ENCODE peak calls at places on chromosomes 2 and 18, in six cellular contexts. One of them, this sample, is unnamed.

GRCh38 chr2:182668671-182669070 is 47.4 kb upstream of the DNAJC10 start:
- DNase-seq in H9: peak
- DNase-seq in IMR-90: peak
- DNase-seq in mesenchymal stem cell: no peak
- DNase-seq in mesendoderm: peak
- DNase-seq in H1: no peak
- DNase-seq in this sample: no peak

GRCh38 chr2:240791821-240792657 is 28.0 kb downstream of the KIF1A start:
- DNase-seq in H9: no peak
- DNase-seq in IMR-90: no peak
- DNase-seq in mesenchymal stem cell: no peak
- DNase-seq in mesendoderm: no peak
- DNase-seq in H1: no peak
- DNase-seq in this sample: peak

GRCh38 chr2:119126650-119127049 is 31.9 kb downstream of the C1QL2 start:
- DNase-seq in H9: peak
- DNase-seq in IMR-90: no peak
- DNase-seq in mesenchymal stem cell: no peak
- DNase-seq in mesendoderm: peak
- DNase-seq in H1: peak
- DNase-seq in this sample: peak

GRCh38 chr2:20470211-20470610 is 23.3 kb downstream of the RHOB start:
- DNase-seq in H9: no peak
- DNase-seq in IMR-90: no peak
- DNase-seq in mesenchymal stem cell: no peak
- DNase-seq in mesendoderm: no peak
- DNase-seq in H1: no peak
- DNase-seq in this sample: no peak

GRCh38 chr18:44594779-44595467 is 85.8 kb upstream of the SETBP1 start:
- DNase-seq in H9: no peak
- DNase-seq in IMR-90: peak
- DNase-seq in mesenchymal stem cell: peak
- DNase-seq in mesendoderm: peak
- DNase-seq in H1: no peak
- DNase-seq in this sample: no peak

GRCh38 chr2:210092791-210093190 is 78.4 kb downstream of the KANSL1L start:
- DNase-seq in H9: no peak
- DNase-seq in IMR-90: no peak
- DNase-seq in mesenchymal stem cell: no peak
- DNase-seq in mesendoderm: peak
- DNase-seq in H1: no peak
- DNase-seq in this sample: no peak

GRCh38 chr18:73888565-73888964 is 259.1 kb downstream of the FBXO15 start:
- DNase-seq in H9: no peak
- DNase-seq in IMR-90: no peak
- DNase-seq in mesenchymal stem cell: no peak
- DNase-seq in mesendoderm: no peak
- DNase-seq in H1: no peak
- DNase-seq in this sample: no peak

GRCh38 chr2:29209551-29209950 is 94.3 kb downstream of the CLIP4 start:
- DNase-seq in H9: no peak
- DNase-seq in IMR-90: no peak
- DNase-seq in mesenchymal stem cell: no peak
- DNase-seq in mesendoderm: no peak
- DNase-seq in H1: no peak
- DNase-seq in this sample: no peak

GRCh38 chr2:110777531-110778311 is 45.3 kb downstream of the ACOXL start:
- DNase-seq in H9: no peak
- DNase-seq in IMR-90: no peak
- DNase-seq in mesenchymal stem cell: no peak
- DNase-seq in mesendoderm: no peak
- DNase-seq in H1: no peak
- DNase-seq in this sample: no peak

GRCh38 chr18:50586710-50587109 is 26.8 kb downstream of the MAPK4 start:
- DNase-seq in H9: no peak
- DNase-seq in IMR-90: no peak
- DNase-seq in mesenchymal stem cell: no peak
- DNase-seq in mesendoderm: no peak
- DNase-seq in H1: no peak
- DNase-seq in this sample: no peak

GRCh38 chr2:16496426-16497388 is 168.9 kb downstream of the CYRIA start:
- DNase-seq in H9: no peak
- DNase-seq in IMR-90: no peak
- DNase-seq in mesenchymal stem cell: no peak
- DNase-seq in mesendoderm: no peak
- DNase-seq in H1: no peak
- DNase-seq in this sample: no peak

GRCh38 chr2:234986866-234987720 is 35.3 kb downstream of the SH3BP4 start:
- DNase-seq in H9: no peak
- DNase-seq in IMR-90: no peak
- DNase-seq in mesenchymal stem cell: peak
- DNase-seq in mesendoderm: no peak
- DNase-seq in H1: no peak
- DNase-seq in this sample: no peak

GRCh38 chr2:4898706-4899105 is 793.5 kb upstream of the SOX11 start:
- DNase-seq in H9: no peak
- DNase-seq in IMR-90: no peak
- DNase-seq in mesenchymal stem cell: peak
- DNase-seq in mesendoderm: peak
- DNase-seq in H1: no peak
- DNase-seq in this sample: no peak

GRCh38 chr2:189585357-189585756 is 4.8 kb upstream of the SLC40A1 start:
- DNase-seq in H9: no peak
- DNase-seq in IMR-90: no peak
- DNase-seq in mesenchymal stem cell: no peak
- DNase-seq in mesendoderm: no peak
- DNase-seq in H1: no peak
- DNase-seq in this sample: no peak

GRCh38 chr2:29075894-29076700 is 1.8 kb upstream of the PCARE start:
- DNase-seq in H9: no peak
- DNase-seq in IMR-90: peak
- DNase-seq in mesenchymal stem cell: no peak
- DNase-seq in mesendoderm: no peak
- DNase-seq in H1: no peak
- DNase-seq in this sample: no peak

GRCh38 chr2:55114597-55114996 is 64.3 kb upstream of the RTN4 start:
- DNase-seq in H9: no peak
- DNase-seq in IMR-90: no peak
- DNase-seq in mesenchymal stem cell: no peak
- DNase-seq in mesendoderm: no peak
- DNase-seq in H1: no peak
- DNase-seq in this sample: no peak

GRCh38 chr2:221124542-221125235 is 447.4 kb downstream of the EPHA4 start:
- DNase-seq in H9: peak
- DNase-seq in IMR-90: no peak
- DNase-seq in mesenchymal stem cell: no peak
- DNase-seq in mesendoderm: peak
- DNase-seq in H1: no peak
- DNase-seq in this sample: no peak

GRCh38 chr2:220553150-220553549 is 925.7 kb downstream of the SLC4A3 start:
- DNase-seq in H9: no peak
- DNase-seq in IMR-90: peak
- DNase-seq in mesenchymal stem cell: peak
- DNase-seq in mesendoderm: no peak
- DNase-seq in H1: no peak
- DNase-seq in this sample: no peak

GRCh38 chr2:167749016-167749415 is 498.4 kb downstream of the STK39 start:
- DNase-seq in H9: no peak
- DNase-seq in IMR-90: no peak
- DNase-seq in mesenchymal stem cell: no peak
- DNase-seq in mesendoderm: no peak
- DNase-seq in H1: no peak
- DNase-seq in this sample: no peak

GRCh38 chr2:26847663-26848335 is at the start of gene DPYSL5:
- DNase-seq in H9: peak
- DNase-seq in IMR-90: no peak
- DNase-seq in mesenchymal stem cell: no peak
- DNase-seq in mesendoderm: peak
- DNase-seq in H1: peak
- DNase-seq in this sample: peak

GRCh38 chr2:170122883-170123547 is 54.9 kb upstream of the MYO3B start:
- DNase-seq in H9: no peak
- DNase-seq in IMR-90: peak
- DNase-seq in mesenchymal stem cell: peak
- DNase-seq in mesendoderm: no peak
- DNase-seq in H1: no peak
- DNase-seq in this sample: no peak

GRCh38 chr2:71933467-71934319 is 214.0 kb downstream of the CYP26B1 start:
- DNase-seq in H9: peak
- DNase-seq in IMR-90: no peak
- DNase-seq in mesenchymal stem cell: no peak
- DNase-seq in mesendoderm: peak
- DNase-seq in H1: no peak
- DNase-seq in this sample: no peak

DNA sequence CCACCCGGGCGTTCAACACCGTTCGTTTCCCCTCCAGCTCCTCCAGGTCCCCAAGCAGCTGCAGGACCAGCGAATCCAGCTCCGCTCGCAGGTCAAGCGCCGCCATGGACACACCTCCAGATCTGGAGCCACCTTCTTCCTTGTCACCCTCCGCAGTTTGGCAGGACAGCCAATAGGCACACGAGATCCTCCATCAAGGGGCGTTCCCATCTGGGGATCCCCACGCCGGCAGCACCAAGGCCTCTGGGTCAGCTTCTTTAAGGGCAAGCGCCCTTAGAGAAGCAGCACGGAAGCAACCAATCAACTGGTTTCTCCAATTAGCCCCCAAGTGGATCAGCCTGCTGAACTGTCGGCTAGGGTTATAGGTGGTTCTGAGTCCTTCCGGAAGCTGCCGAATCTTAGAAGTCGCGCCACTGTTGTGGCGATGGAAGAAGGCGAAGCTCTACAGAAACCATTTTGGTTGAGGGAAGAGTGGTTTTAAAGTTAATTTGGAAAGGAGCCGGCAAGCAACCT is 621 bp upstream of the IMP4 start:
- DNase-seq in H9: peak
- DNase-seq in IMR-90: peak
- DNase-seq in mesenchymal stem cell: peak
- DNase-seq in mesendoderm: peak
- DNase-seq in H1: peak
- DNase-seq in this sample: peak
- H4K8ac ChIP-seq in H9: no peak
- H4K8ac ChIP-seq in IMR-90: peak
- H4K8ac ChIP-seq in mesenchymal stem cell: peak
- H4K8ac ChIP-seq in mesendoderm: no peak
- H4K8ac ChIP-seq in H1: peak
- H4K8ac ChIP-seq in this sample: no peak

DNA sequence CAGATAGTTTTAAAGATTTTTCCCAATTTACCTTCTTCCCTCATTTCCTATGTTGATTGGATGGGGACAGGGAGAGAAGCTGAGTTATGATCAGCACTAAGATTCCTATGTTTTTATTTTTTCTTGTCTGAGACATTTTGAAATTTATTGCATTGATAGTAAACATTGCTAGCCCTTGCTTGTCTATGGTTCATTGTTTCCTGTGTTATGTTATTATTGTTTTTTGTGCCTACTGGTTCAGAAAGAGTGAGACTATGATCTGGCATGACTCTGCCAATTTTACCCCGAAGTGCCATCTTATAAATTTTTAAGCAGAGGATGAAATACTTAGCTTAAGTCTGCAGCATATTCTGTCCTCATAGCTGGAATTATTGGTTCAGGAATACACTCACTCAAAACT is 478.5 kb downstream of the MBD2 start:
- DNase-seq in H9: no peak
- DNase-seq in IMR-90: no peak
- DNase-seq in mesenchymal stem cell: no peak
- DNase-seq in mesendoderm: no peak
- DNase-seq in H1: no peak
- DNase-seq in this sample: no peak
- H2BK15ac ChIP-seq in H9: no peak
- H2BK15ac ChIP-seq in IMR-90: no peak
- H2BK15ac ChIP-seq in mesenchymal stem cell: no peak
- H2BK15ac ChIP-seq in mesendoderm: no peak
- H2BK15ac ChIP-seq in H1: no peak
- H2BK15ac ChIP-seq in this sample: no peak

GRCh38 chr2:219436491-219436890 is 1.8 kb downstream of the SPEG start:
- DNase-seq in H9: no peak
- DNase-seq in IMR-90: no peak
- DNase-seq in mesenchymal stem cell: no peak
- DNase-seq in mesendoderm: no peak
- DNase-seq in H1: no peak
- DNase-seq in this sample: no peak

GRCh38 chr2:219433666-219434467 is 776 bp upstream of the SPEG start:
- DNase-seq in H9: peak
- DNase-seq in IMR-90: peak
- DNase-seq in mesenchymal stem cell: peak
- DNase-seq in mesendoderm: peak
- DNase-seq in H1: peak
- DNase-seq in this sample: no peak

GRCh38 chr2:219434468-219434717 is 250 bp upstream of the SPEG start:
- DNase-seq in H9: no peak
- DNase-seq in IMR-90: no peak
- DNase-seq in mesenchymal stem cell: no peak
- DNase-seq in mesendoderm: no peak
- DNase-seq in H1: no peak
- DNase-seq in this sample: no peak

GRCh38 chr2:219435701-219436100 is 1.1 kb downstream of the SPEG start:
- DNase-seq in H9: peak
- DNase-seq in IMR-90: no peak
- DNase-seq in mesenchymal stem cell: no peak
- DNase-seq in mesendoderm: no peak
- DNase-seq in H1: no peak
- DNase-seq in this sample: no peak

DNA sequence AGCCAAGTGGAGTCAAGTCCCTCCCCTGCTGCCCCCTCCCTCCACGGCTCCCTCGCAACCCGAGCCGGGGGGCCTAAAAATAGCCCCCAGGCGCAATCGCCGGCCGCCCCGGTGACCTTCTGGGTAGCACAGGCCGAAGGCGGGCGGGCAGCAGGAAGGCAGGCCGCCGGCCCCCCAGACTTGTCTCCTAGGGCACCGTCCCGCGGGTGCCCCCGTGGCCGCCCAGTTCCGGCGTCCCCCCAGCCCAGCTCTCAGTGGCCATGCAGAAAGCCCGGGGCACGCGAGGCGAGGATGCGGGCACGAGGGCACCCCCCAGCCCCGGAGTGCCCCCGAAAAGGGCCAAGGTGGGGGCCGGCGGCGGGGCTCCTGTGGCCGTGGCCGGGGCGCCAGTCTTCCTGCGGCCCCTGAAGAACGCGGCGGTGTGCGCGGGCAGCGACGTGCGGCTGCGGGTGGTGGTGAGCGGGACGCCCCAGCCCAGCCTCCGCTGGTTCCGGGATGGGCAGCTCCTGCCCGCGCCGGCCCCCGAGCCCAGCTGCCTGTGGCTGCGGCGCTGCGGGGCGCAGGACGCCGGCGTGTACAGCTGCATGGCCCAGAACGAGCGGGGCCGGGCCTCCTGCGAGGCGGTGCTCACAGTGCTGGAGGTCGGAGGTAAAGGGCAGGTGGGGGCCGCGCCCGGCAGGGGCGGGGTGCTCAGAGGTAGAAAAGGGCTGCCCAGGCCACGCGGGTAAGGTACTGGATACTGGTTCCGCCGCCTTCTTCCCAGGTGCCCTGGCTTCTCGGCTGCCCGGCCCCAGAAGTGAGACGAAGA is at the start of gene SPEG:
- DNase-seq in H9: peak
- DNase-seq in IMR-90: no peak
- DNase-seq in mesenchymal stem cell: no peak
- DNase-seq in mesendoderm: no peak
- DNase-seq in H1: no peak
- DNase-seq in this sample: no peak
- H4K8ac ChIP-seq in H9: no peak
- H4K8ac ChIP-seq in IMR-90: peak
- H4K8ac ChIP-seq in mesenchymal stem cell: peak
- H4K8ac ChIP-seq in mesendoderm: no peak
- H4K8ac ChIP-seq in H1: peak
- H4K8ac ChIP-seq in this sample: peak

GRCh38 chr2:36809046-36809445 is 112.5 kb downstream of the VIT start:
- DNase-seq in H9: no peak
- DNase-seq in IMR-90: no peak
- DNase-seq in mesenchymal stem cell: no peak
- DNase-seq in mesendoderm: no peak
- DNase-seq in H1: no peak
- DNase-seq in this sample: no peak
- H2BK15ac ChIP-seq in H9: no peak
- H2BK15ac ChIP-seq in IMR-90: no peak
- H2BK15ac ChIP-seq in mesenchymal stem cell: no peak
- H2BK15ac ChIP-seq in mesendoderm: no peak
- H2BK15ac ChIP-seq in H1: no peak
- H2BK15ac ChIP-seq in this sample: no peak